ENCODE peak calls at places on chromosomes 6 and 20, in six cellular contexts. T, L, D, K, C and Y are unnamed samples.

GRCh38 chr6:21083708-21084107 is 509.8 kb upstream of the SOX4 start:
- DNase-seq in T (no peak), L (no peak), D (no peak), K (no peak), C (no peak), Y (no peak)

GRCh38 chr20:48283470-48284110 is 498.3 kb upstream of the SULF2 start:
- DNase-seq in T (no peak), L (no peak), D (peak; percentile 99), K (peak; percentile 93), C (peak; percentile 90), Y (no peak)

GRCh38 chr6:157812425-157813171 is 10.4 kb upstream of the SNX9 start:
- DNase-seq in T (no peak), L (no peak), D (no peak), K (no peak), C (no peak), Y (no peak)

GRCh38 chr6:139531148-139531547 is 156.7 kb upstream of the CITED2 start:
- DNase-seq in T (no peak), L (no peak), D (peak; percentile 54), K (peak; percentile 62), C (no peak), Y (no peak)

GRCh38 chr20:38196592-38196991 is 31.5 kb upstream of the TGM2 start:
- DNase-seq in T (no peak), L (no peak), D (no peak), K (peak; percentile 80), C (no peak), Y (no peak)

GRCh38 chr6:28368522-28368921 is 18.8 kb downstream of the ZKSCAN3 start:
- DNase-seq in T (no peak), L (no peak), D (no peak), K (no peak), C (no peak), Y (no peak)

GRCh38 chr6:53593001-53593488 is 48.1 kb upstream of the GCLC start:
- DNase-seq in T (no peak), L (no peak), D (peak; percentile 94), K (peak; percentile 79), C (peak; percentile 74), Y (no peak)

GRCh38 chr6:82246802-82247633 is 526 bp downstream of the IBTK start:
- DNase-seq in T (peak; percentile 81), L (peak; percentile 36), D (peak; percentile 55), K (peak; percentile 30), C (peak; percentile 38), Y (no peak)

GRCh38 chr6:36139431-36139830 is 9.1 kb downstream of the MAPK13 start:
- DNase-seq in T (peak; percentile 79), L (no peak), D (no peak), K (no peak), C (no peak), Y (no peak)

GRCh38 chr6:109713097-109713496 is 22.0 kb downstream of the FIG4 start:
- DNase-seq in T (no peak), L (no peak), D (no peak), K (no peak), C (peak; percentile 17), Y (no peak)

GRCh38 chr6:148448371-148449010 is 105.9 kb downstream of the SASH1 start:
- DNase-seq in T (no peak), L (no peak), D (no peak), K (no peak), C (no peak), Y (no peak)

GRCh38 chr6:11414564-11414963 is 123.0 kb upstream of the TMEM170B start:
- DNase-seq in T (no peak), L (peak; percentile 57), D (no peak), K (no peak), C (peak; percentile 93), Y (no peak)

GRCh38 chr6:95133578-95133977 is 443.8 kb upstream of the MANEA start:
- DNase-seq in T (no peak), L (peak; percentile 16), D (peak; percentile 1), K (peak; percentile 8), C (peak; percentile 51), Y (peak; percentile 10)

GRCh38 chr6:37777272-37777736 is 42.2 kb upstream of the ZFAND3 start:
- DNase-seq in T (no peak), L (no peak), D (no peak), K (no peak), C (no peak), Y (no peak)

GRCh38 chr20:62382306-62383198 is 4.4 kb upstream of the RPS21 start:
- DNase-seq in T (peak; percentile 90), L (peak; percentile 61), D (peak; percentile 62), K (peak; percentile 70), C (peak; percentile 65), Y (peak; percentile 12)

GRCh38 chr20:16011061-16011460 is 562.2 kb downstream of the KIF16B start:
- DNase-seq in T (no peak), L (no peak), D (no peak), K (no peak), C (no peak), Y (no peak)

GRCh38 chr20:38873050-38873581 is 53.1 kb upstream of the FAM83D start:
- DNase-seq in T (no peak), L (no peak), D (no peak), K (no peak), C (no peak), Y (no peak)

GRCh38 chr6:127195833-127196232 is 70.8 kb upstream of the RNF146 start:
- DNase-seq in T (no peak), L (no peak), D (no peak), K (no peak), C (no peak), Y (no peak)

GRCh38 chr6:128742900-128743299 is 140.0 kb upstream of the LAMA2 start:
- DNase-seq in T (no peak), L (no peak), D (no peak), K (no peak), C (no peak), Y (no peak)

GRCh38 chr6:142883011-142883410 is 62.0 kb downstream of the HIVEP2 start:
- DNase-seq in T (no peak), L (no peak), D (peak; percentile 89), K (peak; percentile 67), C (no peak), Y (no peak)

GRCh38 chr6:138576303-138576702 is 77.0 kb upstream of the NHSL1 start:
- DNase-seq in T (no peak), L (no peak), D (no peak), K (no peak), C (no peak), Y (no peak)

GRCh38 chr6:81793811-81794210 is 41.3 kb upstream of the TENT5A start:
- DNase-seq in T (no peak), L (no peak), D (peak; percentile 42), K (peak; percentile 58), C (no peak), Y (no peak)

GRCh38 chr6:73712536-73712935 is 16.5 kb downstream of the CD109 start:
- DNase-seq in T (no peak), L (no peak), D (no peak), K (peak; percentile 61), C (no peak), Y (no peak)

GRCh38 chr6:89350281-89351037 is 2.1 kb downstream of the UBE2J1 start:
- DNase-seq in T (no peak), L (no peak), D (peak; percentile 65), K (no peak), C (no peak), Y (peak; percentile 30)

GRCh38 chr6:125984311-125984710 is 2.0 kb upstream of the TRMT11 start:
- DNase-seq in T (no peak), L (no peak), D (peak; percentile 83), K (peak; percentile 83), C (no peak), Y (no peak)

DNA sequence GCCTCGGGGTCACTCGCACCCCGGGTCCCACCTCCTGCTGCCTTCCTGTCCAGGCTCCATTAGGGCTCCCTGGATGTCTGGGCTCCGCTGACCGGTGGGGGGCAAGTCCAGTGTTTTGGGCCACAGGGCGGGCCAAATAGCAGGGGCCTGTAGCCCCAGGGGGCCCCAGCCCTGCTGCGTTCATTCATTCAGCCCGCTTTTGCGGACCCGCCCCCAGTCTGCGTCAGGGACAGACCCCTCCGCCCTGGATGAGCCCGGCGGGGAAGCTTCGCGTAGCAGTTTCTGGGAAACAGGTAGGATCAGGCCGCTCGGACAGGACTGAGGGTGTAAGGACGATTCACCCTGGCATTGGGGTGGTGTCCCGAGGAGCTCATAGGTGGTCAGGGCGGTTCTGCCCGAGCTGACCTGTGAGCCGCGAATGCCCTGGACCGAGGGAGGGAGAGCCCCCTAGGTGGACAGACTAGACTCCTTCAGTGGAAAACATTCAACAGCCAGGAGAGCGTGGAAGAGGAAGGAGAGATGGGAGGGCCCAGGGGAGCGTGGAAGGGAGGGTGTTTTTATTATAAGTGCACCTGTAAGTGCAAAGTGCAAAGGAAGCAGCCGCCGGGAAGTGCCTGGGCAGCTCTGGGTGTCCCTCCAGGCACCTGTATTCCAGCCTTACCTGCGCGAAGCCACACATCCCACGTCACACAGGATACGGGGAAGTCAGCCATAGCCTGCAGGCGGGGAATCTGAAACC is 619 bp downstream of the ENTPD6 start:
- DNase-seq in T (no peak), L (peak; percentile 28), D (peak; percentile 15), K (peak; percentile 5), C (peak; percentile 66), Y (no peak)
- H3K9ac ChIP-seq in T (peak overlapping the region; percentile 84), L (peak overlapping the region; percentile 93), D (peak overlapping the region; percentile 84), K (peak overlapping the region; percentile 92), C (peak overlapping the region; percentile 72), Y (peak overlapping the region; percentile 89)

GRCh38 chr6:155228549-155229166 is 35.2 kb upstream of the CLDN20 start:
- DNase-seq in T (no peak), L (no peak), D (peak; percentile 77), K (peak; percentile 31), C (no peak), Y (no peak)
- H3K4me3 ChIP-seq in T (no peak overlapping the region), L (no peak overlapping the region), D (no peak overlapping the region), K (no peak overlapping the region), C (no peak overlapping the region), Y (no peak overlapping the region)

DNA sequence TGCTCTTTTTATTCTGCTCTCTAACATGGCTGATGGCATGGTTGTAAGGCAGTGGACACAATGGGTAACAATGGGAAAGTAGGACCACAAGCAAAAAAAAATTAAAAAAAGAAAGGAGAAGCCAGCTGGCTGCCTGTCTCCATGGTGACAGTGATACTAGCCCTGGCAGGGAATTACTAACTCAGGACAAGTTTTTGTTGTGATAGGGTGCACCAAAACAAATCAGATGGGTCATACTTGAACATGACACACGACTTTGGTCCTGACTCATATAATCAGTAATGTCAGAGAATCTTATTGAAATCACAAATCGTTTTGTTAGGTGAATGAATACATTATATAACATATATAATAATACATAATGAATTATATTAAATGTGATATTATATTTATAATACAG is 169.3 kb downstream of the TRDN start:
- DNase-seq in T (no peak), L (no peak), D (no peak), K (no peak), C (peak; percentile 1), Y (no peak)
- H3K27ac ChIP-seq in T (no peak overlapping the region), L (no peak overlapping the region), D (no peak overlapping the region), K (no peak overlapping the region), C (no peak overlapping the region), Y (no peak overlapping the region)

DNA sequence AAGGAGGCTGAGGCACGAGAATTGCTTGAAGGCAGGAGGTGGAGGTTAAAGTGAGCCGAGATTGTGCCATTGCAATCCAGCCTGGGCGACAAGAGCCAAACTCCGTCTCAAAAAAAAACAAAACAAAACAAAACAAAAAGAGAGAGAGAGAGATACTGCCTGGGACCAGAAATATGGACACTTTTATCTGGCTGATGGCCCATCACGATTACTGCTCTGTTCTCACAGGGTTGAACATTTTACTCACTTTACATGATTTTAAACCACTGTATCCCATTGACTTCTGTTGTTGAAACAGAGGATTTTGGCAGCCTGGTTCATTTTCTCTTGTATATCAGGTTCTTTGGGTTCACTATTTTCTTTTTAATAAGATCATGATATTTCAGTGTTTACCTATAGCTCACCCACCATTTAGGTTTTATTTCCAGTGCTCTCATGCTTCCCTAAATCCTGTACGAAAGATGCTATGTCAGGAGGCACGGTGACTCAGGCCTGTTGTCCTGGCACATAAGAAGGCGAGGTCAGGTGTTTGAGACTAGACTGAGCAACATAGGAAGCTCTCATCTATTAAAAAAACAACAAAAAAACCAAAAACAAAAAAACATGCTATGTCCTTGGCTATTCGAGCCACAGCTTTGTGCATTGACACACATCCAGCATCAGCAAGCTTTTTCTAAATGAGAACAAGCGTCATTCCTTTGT is 34.5 kb upstream of the RREB1 start:
- DNase-seq in T (no peak), L (no peak), D (no peak), K (no peak), C (peak; percentile 26), Y (no peak)
- H3K9ac ChIP-seq in T (no peak overlapping the region), L (no peak overlapping the region), D (no peak overlapping the region), K (no peak overlapping the region), C (no peak overlapping the region), Y (no peak overlapping the region)